ENCODE peak calls at places on chromosomes 13 and 19, in ten cellular contexts. One of them, this sample, is unnamed.

GRCh38 chr13:57352114-57352513 is 185.1 kb downstream of the PRR20E start:
- DNase-seq in foreskin fibroblast: no peak
- DNase-seq in foreskin keratinocyte: no peak
- DNase-seq in endothelial cell: no peak
- DNase-seq in HFFc6: no peak
- DNase-seq in IMR-90: no peak
- DNase-seq in colonic mucosa: no peak
- DNase-seq in cardiac muscle cell: no peak
- DNase-seq in NB4: no peak
- DNase-seq in WERI-Rb-1: no peak
- DNase-seq in this sample: no peak

GRCh38 chr13:45674908-45675307 is 27.2 kb upstream of the CBY2 start:
- DNase-seq in cardiac muscle cell: peak; percentile 46
- DNase-seq in foreskin keratinocyte: peak; percentile 68
- DNase-seq in NB4: no peak
- DNase-seq in endothelial cell: no peak
- DNase-seq in HFFc6: peak; percentile 52
- DNase-seq in IMR-90: peak; percentile 52
- DNase-seq in WERI-Rb-1: no peak
- DNase-seq in colonic mucosa: no peak
- DNase-seq in foreskin fibroblast: peak; percentile 73
- DNase-seq in this sample: no peak

GRCh38 chr19:13817018-13817614 is 21.9 kb downstream of the ZSWIM4 start:
- DNase-seq in WERI-Rb-1: no peak
- DNase-seq in foreskin fibroblast: no peak
- DNase-seq in foreskin keratinocyte: no peak
- DNase-seq in HFFc6: no peak
- DNase-seq in NB4: no peak
- DNase-seq in cardiac muscle cell: peak; percentile 76
- DNase-seq in endothelial cell: no peak
- DNase-seq in IMR-90: no peak
- DNase-seq in colonic mucosa: peak; percentile 89
- DNase-seq in this sample: no peak

GRCh38 chr13:112141643-112142400 is 74.9 kb downstream of the SOX1 start:
- DNase-seq in colonic mucosa: no peak
- DNase-seq in HFFc6: no peak
- DNase-seq in cardiac muscle cell: no peak
- DNase-seq in endothelial cell: no peak
- DNase-seq in foreskin keratinocyte: no peak
- DNase-seq in IMR-90: no peak
- DNase-seq in foreskin fibroblast: no peak
- DNase-seq in NB4: no peak
- DNase-seq in WERI-Rb-1: peak; percentile 7
- DNase-seq in this sample: no peak

GRCh38 chr13:85974604-85975366 is 175.6 kb upstream of the SLITRK6 start:
- DNase-seq in colonic mucosa: no peak
- DNase-seq in WERI-Rb-1: no peak
- DNase-seq in cardiac muscle cell: peak; percentile 79
- DNase-seq in NB4: no peak
- DNase-seq in endothelial cell: no peak
- DNase-seq in IMR-90: no peak
- DNase-seq in foreskin keratinocyte: peak; percentile 25
- DNase-seq in foreskin fibroblast: no peak
- DNase-seq in HFFc6: no peak
- DNase-seq in this sample: no peak

GRCh38 chr19:15447057-15447456 is 2.7 kb downstream of the WIZ start:
- DNase-seq in foreskin keratinocyte: no peak
- DNase-seq in foreskin fibroblast: no peak
- DNase-seq in IMR-90: no peak
- DNase-seq in colonic mucosa: no peak
- DNase-seq in cardiac muscle cell: no peak
- DNase-seq in WERI-Rb-1: no peak
- DNase-seq in HFFc6: no peak
- DNase-seq in NB4: no peak
- DNase-seq in endothelial cell: no peak
- DNase-seq in this sample: no peak

GRCh38 chr13:33135097-33135496 is 118.9 kb downstream of the KL start:
- DNase-seq in cardiac muscle cell: no peak
- DNase-seq in colonic mucosa: no peak
- DNase-seq in HFFc6: no peak
- DNase-seq in endothelial cell: no peak
- DNase-seq in NB4: no peak
- DNase-seq in foreskin keratinocyte: no peak
- DNase-seq in foreskin fibroblast: no peak
- DNase-seq in IMR-90: no peak
- DNase-seq in WERI-Rb-1: no peak
- DNase-seq in this sample: no peak

GRCh38 chr13:20431687-20432384 is 93.8 kb downstream of the CRYL1 start:
- DNase-seq in colonic mucosa: no peak
- DNase-seq in WERI-Rb-1: no peak
- DNase-seq in NB4: no peak
- DNase-seq in endothelial cell: no peak
- DNase-seq in IMR-90: no peak
- DNase-seq in cardiac muscle cell: no peak
- DNase-seq in foreskin keratinocyte: no peak
- DNase-seq in HFFc6: no peak
- DNase-seq in foreskin fibroblast: no peak
- DNase-seq in this sample: no peak

GRCh38 chr19:41324921-41325639 is 15.1 kb downstream of the CCDC97 start:
- DNase-seq in foreskin fibroblast: peak; percentile 77
- DNase-seq in IMR-90: peak; percentile 90
- DNase-seq in foreskin keratinocyte: no peak
- DNase-seq in WERI-Rb-1: peak; percentile 66
- DNase-seq in cardiac muscle cell: peak; percentile 65
- DNase-seq in endothelial cell: peak; percentile 65
- DNase-seq in NB4: no peak
- DNase-seq in HFFc6: peak; percentile 82
- DNase-seq in colonic mucosa: peak; percentile 50
- DNase-seq in this sample: no peak

GRCh38 chr19:46009530-46010510 is 13.0 kb downstream of the PGLYRP1 start:
- DNase-seq in endothelial cell: peak; percentile 81
- DNase-seq in IMR-90: peak; percentile 58
- DNase-seq in WERI-Rb-1: peak; percentile 79
- DNase-seq in colonic mucosa: peak; percentile 74
- DNase-seq in cardiac muscle cell: peak; percentile 71
- DNase-seq in foreskin fibroblast: peak; percentile 86
- DNase-seq in HFFc6: peak; percentile 61
- DNase-seq in NB4: peak; percentile 82
- DNase-seq in foreskin keratinocyte: no peak
- DNase-seq in this sample: peak; percentile 61

GRCh38 chr13:32840840-32841713 is 175.1 kb upstream of the KL start:
- DNase-seq in foreskin fibroblast: no peak
- DNase-seq in foreskin keratinocyte: no peak
- DNase-seq in cardiac muscle cell: no peak
- DNase-seq in colonic mucosa: no peak
- DNase-seq in NB4: no peak
- DNase-seq in WERI-Rb-1: no peak
- DNase-seq in IMR-90: no peak
- DNase-seq in endothelial cell: no peak
- DNase-seq in HFFc6: no peak
- DNase-seq in this sample: no peak

DNA sequence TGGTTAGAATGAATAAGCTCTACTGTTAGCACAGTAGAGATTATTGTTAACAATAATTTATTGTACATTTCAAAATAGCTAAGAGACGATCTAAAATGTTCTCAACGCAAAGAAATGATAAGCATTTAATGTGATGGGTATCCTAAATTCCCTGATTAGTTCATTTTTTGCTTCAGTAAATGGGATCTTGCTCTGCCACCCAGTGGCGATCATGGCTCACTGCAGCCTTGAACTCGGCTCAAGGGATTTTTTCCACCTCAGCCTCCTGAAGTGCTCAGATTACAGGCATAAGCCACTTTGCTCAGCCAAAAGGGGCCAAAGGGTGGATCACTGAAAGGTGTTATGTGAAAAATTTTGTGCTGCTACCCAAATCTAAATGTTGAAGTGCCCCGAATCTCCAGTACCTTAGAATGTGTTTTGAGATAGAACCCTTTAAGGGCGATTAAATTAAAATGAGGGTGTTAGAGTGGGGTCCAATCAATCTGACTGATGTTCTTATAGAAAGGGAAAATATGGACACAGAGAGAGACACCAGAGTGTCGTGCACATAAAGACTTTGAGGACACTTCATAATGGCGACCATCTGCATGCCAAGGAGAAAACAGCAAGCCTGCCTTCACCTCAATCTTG is 31.5 kb upstream of the ZNF766 start:
- DNase-seq in WERI-Rb-1: peak; percentile 63
- DNase-seq in foreskin keratinocyte: no peak
- DNase-seq in IMR-90: peak; percentile 75
- DNase-seq in HFFc6: peak; percentile 54
- DNase-seq in colonic mucosa: peak; percentile 53
- DNase-seq in cardiac muscle cell: peak; percentile 78
- DNase-seq in NB4: peak; percentile 62
- DNase-seq in foreskin fibroblast: peak; percentile 87
- DNase-seq in endothelial cell: peak; percentile 53
- DNase-seq in this sample: peak; percentile 34
- TF ChIP-seq CTCF in WERI-Rb-1: peak; percentile 62
- TF ChIP-seq CTCF in foreskin keratinocyte: peak; percentile 86
- TF ChIP-seq CTCF in IMR-90: peak; percentile 92
- TF ChIP-seq CTCF in HFFc6: peak; percentile 94
- TF ChIP-seq CTCF in colonic mucosa: peak; percentile 88
- TF ChIP-seq CTCF in cardiac muscle cell: peak; percentile 85
- TF ChIP-seq CTCF in NB4: peak; percentile 85
- TF ChIP-seq CTCF in foreskin fibroblast: peak; percentile 91
- TF ChIP-seq CTCF in endothelial cell: peak; percentile 90
- TF ChIP-seq CTCF in this sample: peak; percentile 86

GRCh38 chr13:60755380-60756163 is 358.6 kb downstream of the TDRD3 start:
- DNase-seq in colonic mucosa: no peak
- DNase-seq in foreskin keratinocyte: no peak
- DNase-seq in IMR-90: no peak
- DNase-seq in WERI-Rb-1: no peak
- DNase-seq in NB4: no peak
- DNase-seq in cardiac muscle cell: peak; percentile 47
- DNase-seq in foreskin fibroblast: no peak
- DNase-seq in HFFc6: no peak
- DNase-seq in endothelial cell: peak; percentile 44
- DNase-seq in this sample: no peak
- TF ChIP-seq CTCF in colonic mucosa: no peak
- TF ChIP-seq CTCF in foreskin keratinocyte: peak; percentile 62
- TF ChIP-seq CTCF in IMR-90: no peak
- TF ChIP-seq CTCF in WERI-Rb-1: no peak
- TF ChIP-seq CTCF in NB4: peak; percentile 3
- TF ChIP-seq CTCF in cardiac muscle cell: no peak
- TF ChIP-seq CTCF in foreskin fibroblast: no peak
- TF ChIP-seq CTCF in HFFc6: no peak
- TF ChIP-seq CTCF in endothelial cell: no peak
- TF ChIP-seq CTCF in this sample: peak; percentile 41

GRCh38 chr19:52993342-52994178 is 20.2 kb upstream of the ERVV-1 start:
- DNase-seq in NB4: peak; percentile 81
- DNase-seq in cardiac muscle cell: peak; percentile 90
- DNase-seq in colonic mucosa: peak; percentile 91
- DNase-seq in endothelial cell: peak; percentile 82
- DNase-seq in WERI-Rb-1: peak; percentile 91
- DNase-seq in foreskin fibroblast: peak; percentile 89
- DNase-seq in IMR-90: peak; percentile 66
- DNase-seq in foreskin keratinocyte: peak; percentile 54
- DNase-seq in HFFc6: peak; percentile 55
- DNase-seq in this sample: peak; percentile 89
- TF ChIP-seq CTCF in NB4: peak; percentile 21
- TF ChIP-seq CTCF in cardiac muscle cell: peak; percentile 35
- TF ChIP-seq CTCF in colonic mucosa: peak; percentile 68
- TF ChIP-seq CTCF in endothelial cell: peak; percentile 97
- TF ChIP-seq CTCF in WERI-Rb-1: peak; percentile 44
- TF ChIP-seq CTCF in foreskin fibroblast: peak; percentile 15
- TF ChIP-seq CTCF in IMR-90: peak; percentile 59
- TF ChIP-seq CTCF in foreskin keratinocyte: peak; percentile 63
- TF ChIP-seq CTCF in HFFc6: peak; percentile 77
- TF ChIP-seq CTCF in this sample: peak; percentile 83

GRCh38 chr13:51585234-51585672 is 991 bp downstream of the WDFY2 start:
- DNase-seq in NB4: peak; percentile 66
- DNase-seq in foreskin keratinocyte: no peak
- DNase-seq in HFFc6: no peak
- DNase-seq in foreskin fibroblast: peak; percentile 38
- DNase-seq in WERI-Rb-1: no peak
- DNase-seq in colonic mucosa: no peak
- DNase-seq in IMR-90: peak; percentile 24
- DNase-seq in endothelial cell: no peak
- DNase-seq in cardiac muscle cell: peak; percentile 29
- DNase-seq in this sample: no peak

GRCh38 chr13:51585696-51586095 is 1.4 kb downstream of the WDFY2 start:
- DNase-seq in endothelial cell: no peak
- DNase-seq in NB4: peak; percentile 44
- DNase-seq in foreskin keratinocyte: peak; percentile 61
- DNase-seq in colonic mucosa: no peak
- DNase-seq in WERI-Rb-1: no peak
- DNase-seq in HFFc6: peak; percentile 43
- DNase-seq in IMR-90: peak; percentile 62
- DNase-seq in cardiac muscle cell: no peak
- DNase-seq in foreskin fibroblast: peak; percentile 47
- DNase-seq in this sample: no peak

GRCh38 chr13:51583469-51583874 is 790 bp upstream of the WDFY2 start:
- DNase-seq in foreskin keratinocyte: no peak
- DNase-seq in WERI-Rb-1: no peak
- DNase-seq in cardiac muscle cell: no peak
- DNase-seq in colonic mucosa: no peak
- DNase-seq in NB4: no peak
- DNase-seq in IMR-90: no peak
- DNase-seq in foreskin fibroblast: no peak
- DNase-seq in HFFc6: no peak
- DNase-seq in endothelial cell: no peak
- DNase-seq in this sample: no peak

GRCh38 chr13:51584731-51585191 is 499 bp downstream of the WDFY2 start:
- DNase-seq in colonic mucosa: peak; percentile 63
- DNase-seq in cardiac muscle cell: peak; percentile 66
- DNase-seq in IMR-90: peak; percentile 37
- DNase-seq in HFFc6: peak; percentile 38
- DNase-seq in NB4: peak; percentile 88
- DNase-seq in foreskin fibroblast: peak; percentile 68
- DNase-seq in foreskin keratinocyte: peak; percentile 72
- DNase-seq in endothelial cell: peak; percentile 59
- DNase-seq in WERI-Rb-1: peak; percentile 36
- DNase-seq in this sample: peak; percentile 53

DNA sequence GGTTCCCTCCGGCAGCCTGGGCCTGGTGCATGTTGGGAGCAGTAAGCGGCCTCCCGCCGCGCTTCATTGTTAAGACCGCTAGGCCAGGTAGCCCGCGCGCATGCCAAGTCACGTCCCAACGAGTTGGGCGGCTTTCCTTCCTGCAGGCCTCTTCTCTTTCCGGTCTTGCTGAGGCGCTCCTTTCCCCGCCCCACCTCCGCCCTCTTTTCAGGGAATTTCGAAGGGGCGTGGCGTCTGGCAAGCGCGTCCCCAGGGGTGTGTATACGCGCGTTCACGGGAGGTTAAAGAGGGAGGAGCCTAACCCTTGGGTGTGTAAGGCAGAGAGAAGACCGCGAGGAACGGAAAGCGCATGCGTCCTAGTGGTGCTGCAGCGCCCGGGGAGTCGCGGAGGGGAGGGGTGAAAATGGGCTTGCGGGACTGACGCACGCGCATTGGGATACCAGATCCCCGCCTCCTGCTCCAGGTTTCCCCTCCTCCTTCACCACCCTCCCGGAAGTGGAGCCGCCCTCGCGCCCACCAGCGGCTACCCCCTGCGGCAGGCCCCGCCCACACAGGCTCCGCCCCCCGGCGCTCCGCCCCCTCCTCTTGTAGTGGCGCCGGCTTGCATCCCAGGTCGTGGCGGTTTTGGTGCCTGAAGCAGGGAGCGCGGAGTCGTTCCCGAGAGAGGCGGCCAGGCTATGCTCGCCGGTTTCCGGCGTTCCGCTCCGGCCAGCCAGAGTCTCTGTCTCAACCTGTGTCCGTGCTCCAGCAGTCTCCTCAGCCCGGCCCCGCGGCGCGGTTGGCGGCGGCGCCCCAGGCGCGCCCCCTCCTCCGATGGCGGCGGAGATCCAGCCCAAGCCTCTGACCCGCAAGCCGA is at the start of gene WDFY2:
- DNase-seq in NB4: peak; percentile 100
- DNase-seq in cardiac muscle cell: peak; percentile 100
- DNase-seq in colonic mucosa: peak; percentile 100
- DNase-seq in foreskin keratinocyte: peak; percentile 99
- DNase-seq in foreskin fibroblast: peak; percentile 100
- DNase-seq in WERI-Rb-1: peak; percentile 96
- DNase-seq in HFFc6: peak; percentile 99
- DNase-seq in IMR-90: peak; percentile 100
- DNase-seq in endothelial cell: peak; percentile 99
- DNase-seq in this sample: peak; percentile 99
- TF ChIP-seq CTCF in NB4: no peak
- TF ChIP-seq CTCF in cardiac muscle cell: no peak
- TF ChIP-seq CTCF in colonic mucosa: no peak
- TF ChIP-seq CTCF in foreskin keratinocyte: peak; percentile 57
- TF ChIP-seq CTCF in foreskin fibroblast: no peak
- TF ChIP-seq CTCF in WERI-Rb-1: no peak
- TF ChIP-seq CTCF in HFFc6: no peak
- TF ChIP-seq CTCF in IMR-90: peak; percentile 31
- TF ChIP-seq CTCF in endothelial cell: peak; percentile 35
- TF ChIP-seq CTCF in this sample: no peak

This sample was measured in progenitor cell of endocrine pancreas.